ENCODE peak calls at places on chromosomes 13 and 19, in four cellular contexts. One of them, this sample, is unnamed.

GRCh38 chr13:98050041-98050466 is 92.8 kb upstream of the FARP1 start:
- DNase-seq in AG04450: no peak
- DNase-seq in mucosa of descending colon: no peak
- DNase-seq in hepatocyte: peak
- DNase-seq in this sample: no peak

GRCh38 chr19:28494466-28494865 is 718.5 kb downstream of the UQCRFS1 start:
- DNase-seq in AG04450: no peak
- DNase-seq in mucosa of descending colon: no peak
- DNase-seq in hepatocyte: no peak
- DNase-seq in this sample: no peak

GRCh38 chr13:73327579-73327978 is 268.8 kb downstream of the KLF5 start:
- DNase-seq in AG04450: no peak
- DNase-seq in mucosa of descending colon: no peak
- DNase-seq in hepatocyte: no peak
- DNase-seq in this sample: no peak

GRCh38 chr19:16295071-16295470 is 29.6 kb upstream of the KLF2 start:
- DNase-seq in AG04450: no peak
- DNase-seq in mucosa of descending colon: no peak
- DNase-seq in hepatocyte: peak
- DNase-seq in this sample: no peak

GRCh38 chr19:2549701-2550191 is 73.8 kb downstream of the GADD45B start:
- DNase-seq in AG04450: peak
- DNase-seq in mucosa of descending colon: peak
- DNase-seq in hepatocyte: no peak
- DNase-seq in this sample: peak

GRCh38 chr13:97853550-97853949 is 99.9 kb upstream of the IPO5 start:
- DNase-seq in AG04450: no peak
- DNase-seq in mucosa of descending colon: no peak
- DNase-seq in hepatocyte: no peak
- DNase-seq in this sample: no peak

GRCh38 chr19:13794388-13794751 is 873 bp upstream of the ZSWIM4 start:
- DNase-seq in AG04450: peak
- DNase-seq in mucosa of descending colon: peak
- DNase-seq in hepatocyte: no peak
- DNase-seq in this sample: peak

GRCh38 chr13:59201836-59202235 is 961.9 kb downstream of the DIAPH3 start:
- DNase-seq in AG04450: no peak
- DNase-seq in mucosa of descending colon: no peak
- DNase-seq in hepatocyte: no peak
- DNase-seq in this sample: no peak

GRCh38 chr19:6038634-6039405 is 60.9 kb upstream of the RANBP3 start:
- DNase-seq in AG04450: no peak
- DNase-seq in mucosa of descending colon: no peak
- DNase-seq in hepatocyte: no peak
- DNase-seq in this sample: no peak

GRCh38 chr13:75787249-75787940 is 151.3 kb downstream of the LMO7 start:
- DNase-seq in AG04450: no peak
- DNase-seq in mucosa of descending colon: no peak
- DNase-seq in hepatocyte: no peak
- DNase-seq in this sample: no peak

GRCh38 chr13:25468330-25469178 is 96.8 kb downstream of the ATP8A2 start:
- DNase-seq in AG04450: no peak
- DNase-seq in mucosa of descending colon: peak
- DNase-seq in hepatocyte: peak
- DNase-seq in this sample: no peak

GRCh38 chr13:95438297-95438696 is 114.2 kb upstream of the CLDN10 start:
- DNase-seq in AG04450: no peak
- DNase-seq in mucosa of descending colon: no peak
- DNase-seq in hepatocyte: no peak
- DNase-seq in this sample: no peak

GRCh38 chr13:32645854-32646253 is 59.6 kb downstream of the PDS5B start:
- DNase-seq in AG04450: no peak
- DNase-seq in mucosa of descending colon: no peak
- DNase-seq in hepatocyte: no peak
- DNase-seq in this sample: no peak

GRCh38 chr19:30356951-30357579 is 15.1 kb upstream of the ZNF536 start:
- DNase-seq in AG04450: no peak
- DNase-seq in mucosa of descending colon: no peak
- DNase-seq in hepatocyte: no peak
- DNase-seq in this sample: no peak

GRCh38 chr13:75494491-75494890 is 12.5 kb upstream of the TBC1D4 start:
- DNase-seq in AG04450: no peak
- DNase-seq in mucosa of descending colon: no peak
- DNase-seq in hepatocyte: no peak
- DNase-seq in this sample: no peak

GRCh38 chr19:38183227-38183914 is 40.7 kb downstream of the DPF1 start:
- DNase-seq in AG04450: no peak
- DNase-seq in mucosa of descending colon: no peak
- DNase-seq in hepatocyte: no peak
- DNase-seq in this sample: peak

GRCh38 chr19:5628470-5628869 is 5.6 kb downstream of the SAFB start:
- DNase-seq in AG04450: no peak
- DNase-seq in mucosa of descending colon: no peak
- DNase-seq in hepatocyte: no peak
- DNase-seq in this sample: peak

GRCh38 chr19:1412995-1413889 is 5.9 kb downstream of the DAZAP1 start:
- DNase-seq in AG04450: no peak
- DNase-seq in mucosa of descending colon: no peak
- DNase-seq in hepatocyte: no peak
- DNase-seq in this sample: no peak

GRCh38 chr13:72221276-72221962 is 354.4 kb upstream of the DACH1 start:
- DNase-seq in AG04450: no peak
- DNase-seq in mucosa of descending colon: peak
- DNase-seq in hepatocyte: peak
- DNase-seq in this sample: peak

GRCh38 chr19:21586341-21587116 is 81.1 kb downstream of the ZNF429 start:
- DNase-seq in AG04450: no peak
- DNase-seq in mucosa of descending colon: peak
- DNase-seq in hepatocyte: peak
- DNase-seq in this sample: no peak

GRCh38 chr19:1063030-1063908 is 3.7 kb upstream of the ARHGAP45 start:
- DNase-seq in AG04450: no peak
- DNase-seq in mucosa of descending colon: peak
- DNase-seq in hepatocyte: no peak
- DNase-seq in this sample: no peak

GRCh38 chr19:56398809-56399208 is 5.3 kb upstream of the ZNF583 start:
- DNase-seq in AG04450: no peak
- DNase-seq in mucosa of descending colon: no peak
- DNase-seq in hepatocyte: no peak
- DNase-seq in this sample: no peak

GRCh38 chr19:56393119-56394012 is at the start of gene ZNF582:
- DNase-seq in AG04450: peak
- DNase-seq in mucosa of descending colon: peak
- DNase-seq in hepatocyte: peak
- DNase-seq in this sample: peak
- TF ChIP-seq CTCF in AG04450: peak
- TF ChIP-seq CTCF in mucosa of descending colon: peak
- TF ChIP-seq CTCF in hepatocyte: peak
- TF ChIP-seq CTCF in this sample: peak

DNA sequence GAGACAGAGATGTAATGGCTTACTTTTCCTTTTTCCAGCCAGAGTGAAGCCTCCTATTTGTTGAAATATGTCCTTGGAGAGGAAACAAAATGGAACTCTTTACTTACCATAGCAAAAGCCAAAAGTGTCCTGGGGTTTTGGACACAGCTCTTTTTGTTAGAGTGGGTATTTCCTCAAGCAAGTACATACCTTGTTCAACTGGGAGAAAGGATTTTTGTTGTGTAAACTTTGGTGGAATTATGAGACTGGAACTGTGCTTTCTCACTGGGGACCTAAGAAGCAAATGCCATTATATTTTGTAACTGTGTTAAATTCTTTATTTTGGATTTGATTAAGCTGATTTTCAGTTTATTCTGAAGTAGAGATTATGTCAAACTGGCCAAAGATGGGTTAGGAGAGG is 58.4 kb downstream of the CYSLTR2 start:
- DNase-seq in AG04450: no peak
- DNase-seq in mucosa of descending colon: no peak
- DNase-seq in hepatocyte: no peak
- DNase-seq in this sample: no peak
- H3K4me3 ChIP-seq in AG04450: no peak
- H3K4me3 ChIP-seq in mucosa of descending colon: no peak
- H3K4me3 ChIP-seq in hepatocyte: no peak
- H3K4me3 ChIP-seq in this sample: no peak

GRCh38 chr19:19061491-19061890 is 2.3 kb upstream of the SLC25A42 start:
- DNase-seq in AG04450: no peak
- DNase-seq in mucosa of descending colon: peak
- DNase-seq in hepatocyte: no peak
- DNase-seq in this sample: peak

GRCh38 chr19:19063183-19064097 is at the start of gene SLC25A42:
- DNase-seq in AG04450: peak
- DNase-seq in mucosa of descending colon: peak
- DNase-seq in hepatocyte: peak
- DNase-seq in this sample: peak

GRCh38 chr19:19064811-19065745 is 1.3 kb downstream of the SLC25A42 start:
- DNase-seq in AG04450: no peak
- DNase-seq in mucosa of descending colon: peak
- DNase-seq in hepatocyte: no peak
- DNase-seq in this sample: no peak

GRCh38 chr19:19062454-19063182 is 1.2 kb upstream of the SLC25A42 start:
- DNase-seq in AG04450: peak
- DNase-seq in mucosa of descending colon: no peak
- DNase-seq in hepatocyte: no peak
- DNase-seq in this sample: peak

DNA sequence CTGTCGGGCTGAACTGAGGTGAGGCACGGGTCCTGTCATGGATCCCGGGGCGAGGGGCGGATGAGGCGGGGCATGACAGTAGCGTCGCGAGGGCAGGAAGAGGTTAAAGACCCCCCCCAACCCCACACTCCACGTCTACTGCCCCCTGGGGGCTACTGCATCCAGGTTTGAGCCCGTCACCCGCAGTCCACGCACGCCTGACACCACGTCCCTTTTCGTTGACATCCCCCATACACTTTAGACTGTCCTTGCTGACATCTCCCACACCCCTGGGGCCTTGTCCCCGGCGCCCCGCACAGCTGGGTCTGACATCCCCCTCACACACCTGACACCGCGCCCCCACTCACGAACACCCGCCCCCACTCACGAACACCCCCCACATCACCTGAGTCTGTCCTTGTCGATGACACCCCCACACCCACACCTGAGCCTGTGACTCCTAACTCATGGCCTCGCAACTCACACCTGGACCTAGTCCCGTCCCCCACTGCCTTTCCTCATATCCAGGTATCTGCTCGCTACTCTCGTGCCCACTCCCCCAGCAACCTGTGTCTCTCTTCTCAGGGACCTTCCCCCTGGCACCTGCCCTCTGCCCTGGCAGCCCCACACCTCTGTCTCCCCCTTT is 416 bp downstream of the SLC25A42 start:
- DNase-seq in AG04450: no peak
- DNase-seq in mucosa of descending colon: peak
- DNase-seq in hepatocyte: no peak
- DNase-seq in this sample: no peak
- TF ChIP-seq CTCF in AG04450: peak
- TF ChIP-seq CTCF in mucosa of descending colon: no peak
- TF ChIP-seq CTCF in hepatocyte: peak
- TF ChIP-seq CTCF in this sample: no peak

DNA sequence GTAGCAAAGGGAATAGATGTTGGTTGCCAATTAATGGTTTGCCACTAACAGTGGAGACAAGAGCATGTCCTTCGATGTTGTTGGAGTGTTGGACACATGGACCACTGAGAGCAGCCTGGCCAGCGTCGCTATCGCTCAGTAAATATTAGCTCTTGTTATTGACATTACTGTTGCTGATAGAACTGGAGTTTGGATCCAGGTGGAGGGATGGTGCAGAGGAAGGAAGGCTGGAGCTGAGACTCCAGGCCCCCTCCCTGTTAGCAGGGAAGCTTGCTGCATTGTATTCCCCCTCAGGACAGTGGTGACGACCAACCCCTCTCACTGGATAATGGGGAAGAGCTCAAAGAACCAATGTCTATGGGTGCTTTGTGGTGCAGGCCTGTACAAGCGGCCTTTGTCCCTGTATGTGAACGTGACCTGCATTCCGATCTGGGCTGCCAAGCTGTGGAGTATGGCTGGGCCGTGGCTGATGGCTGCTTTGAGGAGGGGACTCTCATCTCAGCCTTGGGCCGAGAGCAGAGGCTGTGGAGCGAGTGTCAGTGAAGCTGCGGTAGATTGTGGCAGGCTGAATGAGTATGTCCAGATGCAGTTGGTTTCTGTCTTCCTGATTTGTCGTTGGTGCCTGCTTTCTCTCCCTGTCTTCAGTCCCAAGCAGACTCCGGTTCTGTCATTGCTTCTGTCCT is 7.0 kb downstream of the CLASRP start:
- DNase-seq in AG04450: no peak
- DNase-seq in mucosa of descending colon: no peak
- DNase-seq in hepatocyte: peak
- DNase-seq in this sample: no peak
- H3K4me3 ChIP-seq in AG04450: no peak
- H3K4me3 ChIP-seq in mucosa of descending colon: no peak
- H3K4me3 ChIP-seq in hepatocyte: no peak
- H3K4me3 ChIP-seq in this sample: no peak

DNA sequence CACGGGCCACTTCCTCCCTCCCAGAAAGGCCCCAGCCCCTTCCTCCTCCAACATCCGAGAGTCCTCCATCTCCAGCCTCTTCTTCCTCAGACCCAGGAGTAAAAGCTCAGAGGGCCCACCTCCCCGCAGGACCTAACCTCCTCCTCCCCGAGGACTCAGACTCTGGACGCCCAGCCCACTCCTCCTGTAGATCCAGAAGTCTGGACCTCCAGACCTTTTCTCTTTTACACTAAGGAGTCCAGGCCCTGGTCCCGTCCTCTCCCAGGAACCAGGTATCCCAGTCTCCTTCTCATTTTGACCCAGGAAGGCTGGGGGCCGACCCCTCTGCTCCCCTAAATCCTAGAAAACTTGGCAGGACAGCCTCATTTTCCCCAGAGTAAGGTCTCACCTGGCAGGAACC is 1.9 kb upstream of the KLK8 start:
- DNase-seq in AG04450: no peak
- DNase-seq in mucosa of descending colon: no peak
- DNase-seq in hepatocyte: no peak
- DNase-seq in this sample: no peak
- TF ChIP-seq CTCF in AG04450: no peak
- TF ChIP-seq CTCF in mucosa of descending colon: no peak
- TF ChIP-seq CTCF in hepatocyte: no peak
- TF ChIP-seq CTCF in this sample: no peak

GRCh38 chr13:21322988-21323387 is 136.1 kb downstream of the ZDHHC20 start:
- DNase-seq in AG04450: no peak
- DNase-seq in mucosa of descending colon: no peak
- DNase-seq in hepatocyte: no peak
- DNase-seq in this sample: no peak
- H3K4me3 ChIP-seq in AG04450: no peak
- H3K4me3 ChIP-seq in mucosa of descending colon: no peak
- H3K4me3 ChIP-seq in hepatocyte: no peak
- H3K4me3 ChIP-seq in this sample: no peak